ENCODE peak calls at places on chromosomes 5 and 9, in four cellular contexts. E, X, J and S are unnamed samples.
A peak's percentile ranks its signal among the peaks of the same experiment; 100 is the strongest.

GRCh38 chr5:32909207-32909606 is 198.1 kb downstream of the NPR3 start:
- DNase-seq in E (no peak), X (no peak), J (no peak), S (no peak)

GRCh38 chr5:130141689-130142320 is 237.5 kb downstream of the CHSY3 start:
- DNase-seq in X (no peak), J (no peak), E (peak; percentile 45), S (no peak)

GRCh38 chr5:37667846-37668245 is 172.0 kb downstream of the GDNF start:
- DNase-seq in E (no peak), J (no peak), X (no peak), S (no peak)

GRCh38 chr9:108382267-108382666 is 473.5 kb downstream of the ACTL7B start:
- DNase-seq in J (no peak), X (peak; percentile 76), E (no peak), S (no peak)

GRCh38 chr5:154445422-154446182 is at the start of gene SAP30L:
- DNase-seq in J (peak; percentile 97), X (peak; percentile 77), E (peak; percentile 96), S (peak; percentile 97)

GRCh38 chr5:62460578-62460983 is 48.0 kb downstream of the IPO11 start:
- DNase-seq in E (no peak), X (no peak), J (no peak), S (no peak)

GRCh38 chr5:122316652-122317051 is 4.6 kb downstream of the SNCAIP start:
- DNase-seq in X (peak; percentile 81), E (no peak), J (no peak), S (no peak)

GRCh38 chr5:141691867-141692532 is 10.0 kb upstream of the ARAP3 start:
- DNase-seq in E (peak; percentile 89), X (peak; percentile 26), J (peak; percentile 90), S (peak; percentile 95)

GRCh38 chr9:72160446-72161123 is 11.3 kb downstream of the GDA start:
- DNase-seq in J (no peak), E (no peak), X (no peak), S (no peak)

GRCh38 chr5:76807296-76807695 is 11.5 kb upstream of the F2RL1 start:
- DNase-seq in J (no peak), X (no peak), E (no peak), S (no peak)

GRCh38 chr9:135359764-135360163 is 119.8 kb upstream of the PPP1R26 start:
- DNase-seq in E (no peak), X (no peak), J (no peak), S (no peak)

GRCh38 chr9:5449521-5450359 is 602 bp upstream of the CD274 start:
- DNase-seq in X (no peak), E (no peak), J (no peak), S (no peak)

GRCh38 chr9:78566948-78567675 is 270.2 kb downstream of the PSAT1 start:
- DNase-seq in J (no peak), E (no peak), X (no peak), S (no peak)

GRCh38 chr9:94643176-94643575 is 3.9 kb upstream of the FBP1 start:
- DNase-seq in J (no peak), X (no peak), E (no peak), S (no peak)

GRCh38 chr5:57745676-57746075 is 263.1 kb upstream of the ACTBL2 start:
- DNase-seq in J (no peak), E (no peak), X (no peak), S (no peak)

GRCh38 chr5:173793677-173794570 is 94.2 kb upstream of the CPEB4 start:
- DNase-seq in J (no peak), X (no peak), E (no peak), S (no peak)

GRCh38 chr5:53714324-53715010 is 154.0 kb downstream of the NDUFS4 start:
- DNase-seq in E (no peak), X (no peak), J (no peak), S (no peak)

GRCh38 chr9:18393340-18394130 is 80.4 kb upstream of the ADAMTSL1 start:
- DNase-seq in E (no peak), J (no peak), X (peak; percentile 99), S (no peak)

GRCh38 chr5:17379188-17379951 is 118.7 kb upstream of the TAF11L2 start:
- DNase-seq in J (no peak), E (no peak), X (peak; percentile 42), S (no peak)

GRCh38 chr5:64746446-64746845 is 22.0 kb downstream of the SREK1IP1 start:
- DNase-seq in E (no peak), J (no peak), X (no peak), S (no peak)

GRCh38 chr5:39775058-39775457 is 350.3 kb upstream of the DAB2 start:
- DNase-seq in X (no peak), E (no peak), J (no peak), S (no peak)

GRCh38 chr5:96425436-96425835 is 7.6 kb downstream of the PCSK1 start:
- DNase-seq in E (no peak), J (no peak), X (no peak), S (no peak)